ENCODE peak calls at places on chromosomes 16 and 17, in six cellular contexts. L is tibial artery, C is cardiac muscle cell, J is mucosa of descending colon, T is A549, N is BE2C. V is an unnamed sample. For H3K4me1, the result is how much of the 10 kb centered on the place peaks cover.

GRCh38 chr16:30972872-30973271 is 12.1 kb upstream of the HSD3B7 start:
- DNase-seq in C (no peak), J (no peak), T (peak), L (no peak), N (no peak), V (no peak)

GRCh38 chr16:3458278-3458851 is 14.9 kb downstream of the NAA60 start:
- DNase-seq in L (no peak), C (peak), T (no peak), J (peak), N (no peak), V (no peak)

GRCh38 chr17:83175551-83176271 is 96.3 kb downstream of the METRNL start:
- DNase-seq in J (no peak), C (no peak), N (peak), T (no peak), L (no peak), V (peak)

GRCh38 chr17:73612074-73612473 is 32.2 kb downstream of the SDK2 start:
- DNase-seq in C (no peak), J (no peak), L (no peak), T (no peak), N (no peak), V (no peak)

GRCh38 chr16:86533076-86533475 is 22.0 kb downstream of the MTHFSD start:
- DNase-seq in N (no peak), T (no peak), L (no peak), C (no peak), J (no peak), V (no peak)

GRCh38 chr17:81491761-81492160 is 20.8 kb downstream of the ACTG1 start:
- DNase-seq in N (no peak), T (no peak), C (no peak), J (no peak), L (no peak), V (no peak)

GRCh38 chr16:52069866-52070265 is 477.1 kb downstream of the TOX3 start:
- DNase-seq in T (peak), N (no peak), C (peak), L (no peak), J (no peak), V (peak)

GRCh38 chr17:65473363-65473762 is 88.1 kb downstream of the AXIN2 start:
- DNase-seq in J (no peak), N (no peak), C (no peak), L (no peak), T (no peak), V (no peak)

GRCh38 chr16:8990445-8990844 is 26.7 kb upstream of the USP7 start:
- DNase-seq in J (no peak), L (no peak), N (no peak), T (no peak), C (no peak), V (no peak)

GRCh38 chr16:5862103-5863003 is 764.8 kb upstream of the EEF2KMT start:
- DNase-seq in J (no peak), C (no peak), L (no peak), N (no peak), T (no peak), V (no peak)

GRCh38 chr17:42406602-42407288 is 16.3 kb downstream of the CAVIN1 start:
- DNase-seq in J (no peak), N (no peak), C (no peak), T (no peak), L (no peak), V (no peak)

GRCh38 chr17:42403150-42403549 is 14.9 kb upstream of the STAT3 start:
- DNase-seq in T (no peak), N (peak), C (peak), J (peak), L (no peak), V (no peak)

GRCh38 chr17:42404326-42405055 is 16.2 kb upstream of the STAT3 start:
- DNase-seq in L (no peak), T (no peak), N (no peak), C (no peak), J (no peak), V (no peak)

GRCh38 chr17:42405963-42406495 is 17.0 kb downstream of the CAVIN1 start:
- DNase-seq in T (peak), J (peak), C (peak), N (peak), L (peak), V (peak)

GRCh38 chr17:42405076-42405475 is 16.8 kb upstream of the STAT3 start:
- DNase-seq in J (no peak), N (no peak), L (no peak), T (no peak), C (no peak), V (no peak)
- H3K4me1 ChIP-seq in J (under half), N (under half), L (half or more), T (half or more), C (under half), V (half or more)

GRCh38 chr17:66915792-66916191 is 48.7 kb upstream of the CACNG4 start:
- DNase-seq in J (no peak), T (no peak), N (no peak), C (no peak), L (no peak), V (no peak)
- H3K4me1 ChIP-seq in J (under half), T (under half), N (under half), C (under half), L (under half), V (under half)

DNA sequence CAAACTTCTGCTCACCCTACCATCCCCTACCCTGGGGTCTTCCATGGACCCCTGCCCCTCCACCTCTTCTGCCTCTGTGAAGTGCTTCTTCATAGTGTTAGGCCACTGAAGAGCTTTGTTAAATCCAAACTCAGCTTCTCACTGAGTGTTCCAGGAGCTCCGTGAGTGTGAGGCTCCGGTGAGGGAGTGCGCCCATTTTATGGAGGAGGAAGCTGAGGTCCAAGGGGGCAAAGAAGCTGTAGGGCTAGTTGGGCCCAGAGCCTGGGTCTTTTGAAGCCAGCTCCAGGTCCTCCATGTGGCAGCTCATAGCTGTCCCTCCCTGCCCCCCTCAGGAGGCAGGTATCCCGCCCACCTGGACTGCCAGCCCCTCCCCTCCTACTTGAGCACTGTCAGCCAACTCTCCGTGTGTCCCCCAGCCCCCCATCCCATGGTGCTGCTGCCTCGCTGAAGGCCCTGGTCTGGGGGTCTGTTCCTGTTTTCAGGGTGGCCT is 6.0 kb downstream of the FMNL1 start:
- DNase-seq in J (peak), L (no peak), N (no peak), T (no peak), C (no peak), V (no peak)
- H3K4me1 ChIP-seq in J (under half), L (under half), N (under half), T (half or more), C (under half), V (half or more)

GRCh38 chr17:55795098-55795497 is 44.2 kb downstream of the PCTP start:
- DNase-seq in L (no peak), N (no peak), C (no peak), J (no peak), T (no peak), V (no peak)

GRCh38 chr17:55794681-55795080 is 43.8 kb downstream of the PCTP start:
- DNase-seq in C (no peak), L (no peak), J (no peak), T (no peak), N (no peak), V (no peak)

DNA sequence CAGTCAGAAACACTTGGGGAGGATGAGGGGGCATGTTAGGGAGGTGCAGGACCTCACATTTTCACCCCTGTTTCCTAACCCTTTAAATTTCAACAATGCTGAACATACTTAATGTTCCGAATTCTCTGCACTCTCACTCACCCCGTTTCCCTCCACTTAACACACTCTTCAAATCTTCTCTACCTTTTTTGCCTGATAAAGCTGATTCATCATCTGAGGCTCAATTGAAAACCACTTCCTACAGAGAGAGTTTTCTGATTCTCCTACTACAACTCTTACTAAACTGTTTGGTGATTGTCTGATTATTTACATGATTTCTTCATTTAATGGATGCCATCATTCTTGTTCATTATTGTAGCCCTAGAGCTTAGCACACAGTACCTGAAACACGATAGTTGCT is 42.4 kb downstream of the PCTP start:
- DNase-seq in J (no peak), N (no peak), L (no peak), C (no peak), T (no peak), V (no peak)
- H3K4me1 ChIP-seq in J (under half), N (under half), L (under half), C (under half), T (under half), V (under half)

GRCh38 chr16:21994856-21995465 is 6.0 kb downstream of the PDZD9 start:
- DNase-seq in J (no peak), T (no peak), C (no peak), N (no peak), L (no peak), V (no peak)

GRCh38 chr16:21996923-21997692 is 3.8 kb downstream of the PDZD9 start:
- DNase-seq in L (no peak), T (no peak), N (no peak), C (no peak), J (no peak), V (no peak)

GRCh38 chr16:22001591-22001990 is 675 bp upstream of the PDZD9 start:
- DNase-seq in N (no peak), T (no peak), C (no peak), L (no peak), J (no peak), V (no peak)

GRCh38 chr16:22003195-22003594 is 2.3 kb upstream of the PDZD9 start:
- DNase-seq in N (no peak), C (no peak), T (no peak), L (no peak), J (no peak), V (no peak)

DNA sequence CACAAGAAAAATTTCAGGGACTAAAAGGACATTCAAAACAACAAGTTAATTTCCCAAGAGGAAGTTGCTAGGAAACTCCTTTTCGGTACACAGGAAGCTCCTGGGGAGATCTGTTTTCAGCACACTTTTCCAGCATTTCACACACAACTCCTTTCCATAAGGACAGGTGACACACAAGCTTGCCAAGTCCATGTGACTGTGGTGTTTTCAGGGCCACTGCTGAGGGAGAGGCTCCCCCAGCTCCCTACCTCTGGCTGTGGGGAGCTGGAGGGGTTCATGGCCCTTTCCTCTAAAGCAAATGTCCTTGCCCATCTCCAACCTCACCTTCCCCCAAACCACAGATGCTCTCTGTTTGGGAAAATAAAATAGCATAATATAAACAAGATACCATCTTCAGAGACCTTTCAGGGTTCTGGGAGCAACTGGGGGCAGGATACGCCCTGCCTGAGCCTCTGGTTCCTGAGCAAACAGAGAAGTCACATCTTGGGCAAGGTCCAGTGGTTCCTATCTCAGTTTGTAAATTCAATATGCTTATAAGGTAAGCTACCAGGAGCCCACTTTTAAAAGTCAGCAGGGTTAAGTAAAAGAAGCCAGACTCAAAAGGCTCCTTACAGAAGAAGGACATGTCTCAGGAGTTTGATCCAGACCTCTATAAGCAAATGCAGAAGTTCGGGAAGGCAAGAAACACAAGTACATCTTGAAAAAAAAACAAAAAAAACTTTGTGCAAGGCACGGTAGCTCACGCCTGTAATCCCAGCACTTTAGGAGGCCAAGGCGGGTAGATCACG is 3.0 kb downstream of the PDZD9 start:
- DNase-seq in N (no peak), L (no peak), J (peak), T (no peak), C (no peak), V (no peak)
- H3K4me1 ChIP-seq in N (under half), L (under half), J (under half), T (under half), C (under half), V (under half)

GRCh38 chr16:23874613-23875294 is 39.0 kb downstream of the PRKCB start:
- DNase-seq in N (no peak), T (no peak), L (no peak), C (no peak), J (no peak), V (no peak)

GRCh38 chr16:23867566-23867965 is 31.8 kb downstream of the PRKCB start:
- DNase-seq in N (no peak), C (no peak), J (no peak), L (no peak), T (no peak), V (no peak)

GRCh38 chr16:23876256-23876896 is 40.6 kb downstream of the PRKCB start:
- DNase-seq in N (no peak), T (no peak), L (no peak), C (no peak), J (no peak), V (no peak)

GRCh38 chr16:23869052-23869451 is 33.3 kb downstream of the PRKCB start:
- DNase-seq in L (no peak), C (no peak), J (no peak), T (no peak), N (no peak), V (no peak)

DNA sequence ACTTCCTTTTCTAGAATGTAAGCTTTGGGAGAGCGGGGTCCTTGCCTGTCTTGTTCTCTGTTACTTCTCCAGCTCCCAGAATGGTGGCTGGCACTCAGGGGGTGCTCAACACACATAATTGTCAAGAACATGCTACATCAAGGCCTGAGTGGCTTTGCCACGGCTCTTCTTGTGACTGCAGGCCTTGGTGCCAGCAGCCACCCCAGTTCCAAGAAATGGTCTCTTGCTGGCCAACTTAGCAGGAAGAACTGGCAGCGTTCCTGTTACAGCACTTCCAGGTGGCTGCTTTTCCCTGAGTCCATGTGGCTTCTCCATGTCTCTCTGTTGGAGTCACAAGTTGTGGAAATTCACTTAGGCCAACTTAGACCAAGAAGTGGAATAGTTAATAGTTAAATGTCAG is 36.1 kb downstream of the PRKCB start:
- DNase-seq in J (no peak), N (no peak), T (no peak), C (no peak), L (no peak), V (no peak)
- H3K4me1 ChIP-seq in J (under half), N (under half), T (under half), C (under half), L (under half), V (under half)

DNA sequence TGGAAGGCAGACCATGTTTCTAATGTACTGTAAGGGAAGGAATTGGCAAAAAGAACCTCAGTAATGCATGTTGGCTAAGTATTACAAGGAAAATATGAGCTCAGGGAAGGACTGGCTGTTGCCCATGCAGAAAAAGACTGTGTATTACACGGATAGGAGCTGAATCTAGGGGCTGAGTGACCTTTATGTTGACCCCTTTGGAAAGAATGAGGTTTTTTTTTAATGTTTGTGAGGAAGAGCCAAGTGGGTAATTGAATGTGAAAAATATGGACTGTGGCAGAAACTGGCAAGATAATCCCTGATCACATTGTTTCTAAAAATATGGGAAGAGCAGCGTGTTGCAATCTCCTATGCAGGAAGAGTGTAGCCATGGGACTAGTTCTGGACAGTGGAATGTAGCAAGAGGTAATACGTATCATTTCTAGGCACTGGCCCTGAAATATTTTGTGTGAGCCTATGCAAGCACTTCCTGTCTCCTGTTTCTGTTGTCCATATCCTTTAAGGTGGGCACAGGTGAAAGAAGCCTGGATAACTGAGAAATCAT is 95.0 kb upstream of the CNTNAP4 start:
- DNase-seq in L (no peak), T (no peak), N (no peak), J (no peak), C (no peak), V (no peak)
- H3K4me1 ChIP-seq in L (under half), T (under half), N (under half), J (under half), C (under half), V (under half)

V was measured in esophagus muscularis mucosa.